ENCODE peak calls at places on chromosomes 7 and 10, in seven cellular contexts. Q is upper lobe of right lung, R is psoas muscle, D is fibroblast of the aortic adventitia, O is kidney, P is choroid plexus epithelial cell, V is astrocyte of the cerebellum. C is an unnamed sample.

GRCh38 chr7:155680864-155681263 is 36.4 kb downstream of the RBM33 start:
- DNase-seq in R (no peak), P (no peak), Q (no peak), V (no peak), D (no peak), O (no peak), C (no peak)

GRCh38 chr7:94276797-94277196 is 117.9 kb upstream of the COL1A2 start:
- DNase-seq in Q (no peak), R (no peak), D (peak; percentile 73), V (no peak), P (peak; percentile 75), O (no peak), C (no peak)

GRCh38 chr7:106625678-106626301 is 35.2 kb downstream of the CCDC71L start:
- DNase-seq in D (no peak), P (peak; percentile 37), V (no peak), Q (no peak), R (no peak), O (no peak), C (no peak)

GRCh38 chr10:89929282-89930026 is 228.1 kb downstream of the KIF20B start:
- DNase-seq in R (no peak), O (no peak), D (no peak), V (no peak), Q (no peak), P (no peak), C (no peak)

GRCh38 chr7:133365892-133366291 is 113.0 kb downstream of the EXOC4 start:
- DNase-seq in Q (no peak), R (no peak), V (no peak), D (peak; percentile 81), P (peak; percentile 66), O (no peak), C (no peak)

GRCh38 chr7:105532709-105533460 is 884 bp downstream of the RINT1 start:
- DNase-seq in O (no peak), D (no peak), Q (no peak), V (no peak), P (peak; percentile 6), R (no peak), C (no peak)

GRCh38 chr7:70738080-70738479 is 393.9 kb upstream of the GALNT17 start:
- DNase-seq in P (peak; percentile 29), D (peak; percentile 53), Q (no peak), V (peak; percentile 38), R (no peak), O (no peak), C (no peak)

GRCh38 chr7:84985073-84985784 is 201.6 kb downstream of the SEMA3D start:
- DNase-seq in Q (no peak), D (peak; percentile 27), O (no peak), P (peak; percentile 60), R (no peak), V (no peak), C (no peak)

GRCh38 chr10:24622781-24623301 is 100.8 kb downstream of the ARHGAP21 start:
- DNase-seq in P (peak; percentile 61), R (no peak), O (no peak), D (peak; percentile 47), Q (no peak), V (no peak), C (no peak)

GRCh38 chr10:23994459-23995046 is 214.4 kb upstream of the KIAA1217 start:
- DNase-seq in V (peak; percentile 54), Q (no peak), D (peak; percentile 70), O (no peak), R (peak; percentile 33), P (peak; percentile 77), C (no peak)

GRCh38 chr7:117908031-117908795 is 35.0 kb upstream of the CTTNBP2 start:
- DNase-seq in V (no peak), R (no peak), D (no peak), Q (no peak), O (no peak), P (no peak), C (no peak)

GRCh38 chr7:36283171-36283570 is 106.5 kb upstream of the ANLN start:
- DNase-seq in D (no peak), P (no peak), R (no peak), Q (no peak), O (no peak), V (no peak), C (no peak)

GRCh38 chr7:36285276-36285675 is 104.4 kb upstream of the ANLN start:
- DNase-seq in R (no peak), O (no peak), D (no peak), P (no peak), V (no peak), Q (no peak), C (no peak)

GRCh38 chr7:36284470-36284869 is 105.2 kb upstream of the ANLN start:
- DNase-seq in P (no peak), O (no peak), R (no peak), D (no peak), Q (no peak), V (no peak), C (no peak)

GRCh38 chr7:36281945-36282727 is 107.5 kb upstream of the ANLN start:
- DNase-seq in O (no peak), Q (no peak), P (peak; percentile 66), V (no peak), R (no peak), D (peak; percentile 31), C (no peak)

DNA sequence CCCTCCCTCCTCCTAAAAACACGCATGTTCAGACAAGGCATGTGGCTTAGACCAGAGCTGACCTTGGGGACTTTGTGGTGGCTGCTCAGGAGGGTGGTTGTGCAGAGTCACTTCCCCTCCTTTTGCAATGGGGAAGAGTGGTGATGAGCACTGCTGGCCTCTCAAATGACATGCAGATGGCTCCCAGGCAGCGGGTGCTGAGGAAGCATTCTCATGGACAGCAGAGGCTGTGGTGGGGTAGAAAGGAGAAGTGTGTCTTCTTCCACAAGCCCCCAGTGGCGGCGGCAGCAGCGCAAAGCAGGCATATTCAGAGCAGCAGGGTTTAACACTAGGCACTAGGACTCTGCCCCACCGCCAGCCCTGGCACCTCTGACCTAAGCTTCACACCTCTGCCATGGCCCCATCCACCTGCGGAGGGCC is 105.9 kb upstream of the ANLN start:
- DNase-seq in V (no peak), D (no peak), Q (peak; percentile 85), O (peak; percentile 82), P (peak; percentile 31), R (peak; percentile 60), C (no peak)
- TF ChIP-seq CTCF in V (no peak), D (no peak), Q (no peak), O (no peak), P (no peak), R (no peak), C (no peak)

DNA sequence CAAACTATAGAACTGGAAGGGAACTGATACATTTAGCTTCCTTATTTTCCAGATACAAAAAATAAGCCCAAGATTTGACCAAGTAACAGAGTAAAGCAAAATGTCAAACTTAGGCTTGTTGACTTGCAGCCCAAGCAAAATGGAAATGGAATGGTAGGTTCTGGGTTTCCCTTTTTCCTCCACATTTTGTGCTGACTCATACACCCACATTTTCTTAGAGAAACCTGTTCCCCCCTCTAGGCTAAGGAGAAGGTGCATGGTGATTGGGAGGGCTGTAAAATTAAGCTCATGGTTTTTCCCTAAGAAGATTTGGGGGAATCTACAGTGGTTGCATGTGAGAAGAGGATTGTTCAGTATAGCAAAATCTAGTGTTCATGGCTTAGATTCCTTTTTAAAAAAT is 127.4 kb downstream of the ARL4A start:
- DNase-seq in R (no peak), D (no peak), O (no peak), Q (no peak), P (no peak), V (no peak), C (no peak)
- TF ChIP-seq CTCF in R (no peak), D (no peak), O (no peak), Q (no peak), P (no peak), V (no peak), C (no peak)

GRCh38 chr7:24881622-24882021 is 98.4 kb downstream of the OSBPL3 start:
- DNase-seq in R (no peak), D (no peak), P (no peak), V (no peak), Q (no peak), O (no peak), C (no peak)
- TF ChIP-seq CTCF in R (no peak), D (no peak), P (peak; percentile 36), V (peak; percentile 31), Q (no peak), O (no peak), C (no peak)

GRCh38 chr10:122688293-122688989 is 11.2 kb downstream of the C10orf120 start:
- DNase-seq in D (peak; percentile 10), Q (no peak), O (no peak), P (peak; percentile 32), R (no peak), V (no peak), C (no peak)
- TF ChIP-seq CTCF in D (no peak), Q (no peak), O (no peak), P (peak; percentile 12), R (no peak), V (no peak), C (no peak)

GRCh38 chr7:82017334-82017943 is 247.6 kb upstream of the HGF start:
- DNase-seq in O (no peak), Q (no peak), V (no peak), R (no peak), P (peak; percentile 65), D (peak; percentile 78), C (no peak)
- TF ChIP-seq CTCF in O (peak; percentile 45), Q (peak; percentile 48), V (peak; percentile 44), R (peak; percentile 41), P (peak; percentile 61), D (peak; percentile 62), C (no peak)

GRCh38 chr7:45257284-45257683 is 99.7 kb downstream of the RAMP3 start:
- DNase-seq in V (no peak), Q (no peak), P (no peak), D (no peak), O (no peak), R (no peak), C (no peak)
- TF ChIP-seq CTCF in V (no peak), Q (no peak), P (no peak), D (no peak), O (no peak), R (no peak), C (no peak)

GRCh38 chr7:15503603-15504280 is 58.1 kb downstream of the AGMO start:
- DNase-seq in P (peak; percentile 48), R (no peak), Q (no peak), O (no peak), V (no peak), D (peak; percentile 51), C (no peak)
- TF ChIP-seq CTCF in P (peak; percentile 29), R (no peak), Q (no peak), O (no peak), V (no peak), D (peak; percentile 30), C (no peak)

GRCh38 chr7:1813394-1814088 is 143.5 kb downstream of the ELFN1 start:
- DNase-seq in D (no peak), O (peak; percentile 54), V (no peak), R (no peak), Q (peak; percentile 55), P (no peak), C (no peak)

GRCh38 chr7:1810521-1810920 is 140.4 kb downstream of the ELFN1 start:
- DNase-seq in P (no peak), D (no peak), O (peak; percentile 46), V (no peak), R (no peak), Q (peak; percentile 25), C (no peak)

GRCh38 chr7:1810961-1811849 is 141.1 kb downstream of the ELFN1 start:
- DNase-seq in D (peak; percentile 50), Q (peak; percentile 39), V (no peak), R (no peak), P (peak; percentile 43), O (peak; percentile 55), C (no peak)

GRCh38 chr7:1812693-1813393 is 142.8 kb downstream of the ELFN1 start:
- DNase-seq in V (no peak), P (no peak), D (no peak), Q (peak; percentile 59), O (peak; percentile 76), R (no peak), C (no peak)

GRCh38 chr7:1811850-1812692 is 142.0 kb downstream of the ELFN1 start:
- DNase-seq in O (peak; percentile 40), P (no peak), R (no peak), D (no peak), V (no peak), Q (peak; percentile 55), C (no peak)
- TF ChIP-seq CTCF in O (no peak), P (peak; percentile 31), R (peak; percentile 41), D (peak; percentile 20), V (peak; percentile 9), Q (peak; percentile 39), C (no peak)

C was measured in natural killer cell.